ENCODE peak calls at places on chromosomes 11 and 22, in four cellular contexts. One of them, this sample, is unnamed.

GRCh38 chr11:102099755-102100154 is 10.5 kb upstream of the YAP1 start:
- DNase-seq in mucosa of descending colon: no peak
- DNase-seq in GM06990: no peak
- DNase-seq in body of pancreas: no peak
- DNase-seq in this sample: no peak

GRCh38 chr11:36719708-36720107 is 121.7 kb upstream of the RAG2 start:
- DNase-seq in mucosa of descending colon: no peak
- DNase-seq in GM06990: no peak
- DNase-seq in body of pancreas: no peak
- DNase-seq in this sample: no peak

GRCh38 chr22:43476751-43477150 is 64.9 kb downstream of the MPPED1 start:
- DNase-seq in mucosa of descending colon: no peak
- DNase-seq in GM06990: no peak
- DNase-seq in body of pancreas: no peak
- DNase-seq in this sample: no peak

GRCh38 chr22:24414984-24415945 is 12.1 kb upstream of the ADORA2A start:
- DNase-seq in mucosa of descending colon: no peak
- DNase-seq in GM06990: no peak
- DNase-seq in body of pancreas: no peak
- DNase-seq in this sample: no peak

GRCh38 chr22:49011769-49012598 is 815.7 kb downstream of the BRD1 start:
- DNase-seq in mucosa of descending colon: peak; percentile 27
- DNase-seq in GM06990: no peak
- DNase-seq in body of pancreas: no peak
- DNase-seq in this sample: no peak

GRCh38 chr22:47865626-47866025 is 1103.2 kb downstream of the TBC1D22A start:
- DNase-seq in mucosa of descending colon: no peak
- DNase-seq in GM06990: no peak
- DNase-seq in body of pancreas: no peak
- DNase-seq in this sample: no peak

GRCh38 chr11:86735462-86736302 is 63.3 kb upstream of the ME3 start:
- DNase-seq in mucosa of descending colon: no peak
- DNase-seq in GM06990: no peak
- DNase-seq in body of pancreas: no peak
- DNase-seq in this sample: no peak

GRCh38 chr11:105109855-105110750 is 29.5 kb downstream of the CARD18 start:
- DNase-seq in mucosa of descending colon: no peak
- DNase-seq in GM06990: no peak
- DNase-seq in body of pancreas: no peak
- DNase-seq in this sample: no peak

GRCh38 chr22:17920145-17920605 is 104.2 kb downstream of the MICAL3 start:
- DNase-seq in mucosa of descending colon: peak; percentile 80
- DNase-seq in GM06990: no peak
- DNase-seq in body of pancreas: peak; percentile 45
- DNase-seq in this sample: no peak

GRCh38 chr11:10268746-10269487 is 25.1 kb downstream of the SBF2 start:
- DNase-seq in mucosa of descending colon: no peak
- DNase-seq in GM06990: no peak
- DNase-seq in body of pancreas: no peak
- DNase-seq in this sample: no peak

GRCh38 chr11:109619498-109619897 is 197.5 kb downstream of the C11orf87 start:
- DNase-seq in mucosa of descending colon: no peak
- DNase-seq in GM06990: no peak
- DNase-seq in body of pancreas: no peak
- DNase-seq in this sample: no peak

GRCh38 chr22:49749227-49749626 is 78.4 kb downstream of the BRD1 start:
- DNase-seq in mucosa of descending colon: peak; percentile 24
- DNase-seq in GM06990: no peak
- DNase-seq in body of pancreas: no peak
- DNase-seq in this sample: no peak

GRCh38 chr11:9662273-9662672 is 1.6 kb upstream of the SWAP70 start:
- DNase-seq in mucosa of descending colon: no peak
- DNase-seq in GM06990: no peak
- DNase-seq in body of pancreas: no peak
- DNase-seq in this sample: peak; percentile 40

GRCh38 chr22:44108806-44109385 is 71.8 kb upstream of the PARVG start:
- DNase-seq in mucosa of descending colon: no peak
- DNase-seq in GM06990: no peak
- DNase-seq in body of pancreas: no peak
- DNase-seq in this sample: no peak

GRCh38 chr11:126474888-126475626 is 119.6 kb downstream of the ST3GAL4 start:
- DNase-seq in mucosa of descending colon: peak; percentile 32
- DNase-seq in GM06990: no peak
- DNase-seq in body of pancreas: no peak
- DNase-seq in this sample: no peak

GRCh38 chr22:36955691-36956090 is 42.3 kb downstream of the CSF2RB start:
- DNase-seq in mucosa of descending colon: no peak
- DNase-seq in GM06990: no peak
- DNase-seq in body of pancreas: no peak
- DNase-seq in this sample: no peak

GRCh38 chr22:27709919-27710452 is 91.6 kb downstream of the MN1 start:
- DNase-seq in mucosa of descending colon: no peak
- DNase-seq in GM06990: no peak
- DNase-seq in body of pancreas: no peak
- DNase-seq in this sample: no peak

GRCh38 chr11:592501-592900 is 16.2 kb downstream of the PHRF1 start:
- DNase-seq in mucosa of descending colon: no peak
- DNase-seq in GM06990: no peak
- DNase-seq in body of pancreas: no peak
- DNase-seq in this sample: no peak

GRCh38 chr11:102705626-102706025 is at the start of gene MMP27:
- DNase-seq in mucosa of descending colon: no peak
- DNase-seq in GM06990: no peak
- DNase-seq in body of pancreas: no peak
- DNase-seq in this sample: no peak

GRCh38 chr11:112355726-112356125 is 95.1 kb upstream of the PLET1 start:
- DNase-seq in mucosa of descending colon: no peak
- DNase-seq in GM06990: no peak
- DNase-seq in body of pancreas: no peak
- DNase-seq in this sample: no peak

GRCh38 chr11:61281581-61282250 is 13.4 kb downstream of the VWCE start:
- DNase-seq in mucosa of descending colon: peak; percentile 77
- DNase-seq in GM06990: peak; percentile 56
- DNase-seq in body of pancreas: peak; percentile 61
- DNase-seq in this sample: peak; percentile 52

GRCh38 chr11:69151811-69152210 is 3.9 kb upstream of the SMIM38 start:
- DNase-seq in mucosa of descending colon: no peak
- DNase-seq in GM06990: no peak
- DNase-seq in body of pancreas: no peak
- DNase-seq in this sample: no peak

GRCh38 chr11:86746509-86746908 is 53.8 kb upstream of the PRSS23 start:
- DNase-seq in mucosa of descending colon: no peak
- DNase-seq in GM06990: no peak
- DNase-seq in body of pancreas: no peak
- DNase-seq in this sample: no peak

GRCh38 chr11:45900916-45901617 is 6.0 kb downstream of the FREY1 start:
- DNase-seq in mucosa of descending colon: peak; percentile 45
- DNase-seq in GM06990: no peak
- DNase-seq in body of pancreas: peak; percentile 64
- DNase-seq in this sample: no peak

GRCh38 chr11:67286621-67287333 is 2.3 kb upstream of the ANKRD13D start:
- DNase-seq in mucosa of descending colon: peak; percentile 68
- DNase-seq in GM06990: no peak
- DNase-seq in body of pancreas: no peak
- DNase-seq in this sample: no peak

GRCh38 chr22:29157759-29158535 is 47.7 kb upstream of the EMID1 start:
- DNase-seq in mucosa of descending colon: no peak
- DNase-seq in GM06990: no peak
- DNase-seq in body of pancreas: no peak
- DNase-seq in this sample: no peak

GRCh38 chr22:29158546-29158945 is 47.1 kb upstream of the EMID1 start:
- DNase-seq in mucosa of descending colon: no peak
- DNase-seq in GM06990: no peak
- DNase-seq in body of pancreas: no peak
- DNase-seq in this sample: no peak

GRCh38 chr22:29154364-29155048 is 51.2 kb upstream of the EMID1 start:
- DNase-seq in mucosa of descending colon: peak; percentile 79
- DNase-seq in GM06990: peak; percentile 73
- DNase-seq in body of pancreas: peak; percentile 74
- DNase-seq in this sample: peak; percentile 84

GRCh38 chr22:29155966-29156365 is 49.7 kb upstream of the EMID1 start:
- DNase-seq in mucosa of descending colon: no peak
- DNase-seq in GM06990: no peak
- DNase-seq in body of pancreas: no peak
- DNase-seq in this sample: no peak

GRCh38 chr22:29156507-29156906 is 49.2 kb upstream of the EMID1 start:
- DNase-seq in mucosa of descending colon: no peak
- DNase-seq in GM06990: no peak
- DNase-seq in body of pancreas: no peak
- DNase-seq in this sample: no peak
- TF ChIP-seq CTCF in mucosa of descending colon: no peak
- TF ChIP-seq CTCF in GM06990: peak; percentile 47
- TF ChIP-seq CTCF in body of pancreas: no peak
- TF ChIP-seq CTCF in this sample: peak; percentile 55

GRCh38 chr22:45991108-45991507 is 14.1 kb upstream of the WNT7B start:
- DNase-seq in mucosa of descending colon: no peak
- DNase-seq in GM06990: no peak
- DNase-seq in body of pancreas: no peak
- DNase-seq in this sample: no peak

GRCh38 chr22:45984316-45984916 is 7.5 kb upstream of the WNT7B start:
- DNase-seq in mucosa of descending colon: no peak
- DNase-seq in GM06990: no peak
- DNase-seq in body of pancreas: no peak
- DNase-seq in this sample: no peak

GRCh38 chr22:45983797-45984196 is 6.8 kb upstream of the WNT7B start:
- DNase-seq in mucosa of descending colon: no peak
- DNase-seq in GM06990: no peak
- DNase-seq in body of pancreas: no peak
- DNase-seq in this sample: no peak

GRCh38 chr22:45992737-45993136 is 15.8 kb upstream of the WNT7B start:
- DNase-seq in mucosa of descending colon: no peak
- DNase-seq in GM06990: no peak
- DNase-seq in body of pancreas: no peak
- DNase-seq in this sample: no peak

GRCh38 chr22:45987462-45987861 is 10.5 kb upstream of the WNT7B start:
- DNase-seq in mucosa of descending colon: no peak
- DNase-seq in GM06990: no peak
- DNase-seq in body of pancreas: no peak
- DNase-seq in this sample: no peak
- TF ChIP-seq CTCF in mucosa of descending colon: no peak
- TF ChIP-seq CTCF in GM06990: no peak
- TF ChIP-seq CTCF in body of pancreas: no peak
- TF ChIP-seq CTCF in this sample: no peak

GRCh38 chr11:72589802-72590761 is 84.1 kb downstream of the PDE2A start:
- DNase-seq in mucosa of descending colon: peak; percentile 56
- DNase-seq in GM06990: peak; percentile 21
- DNase-seq in body of pancreas: peak; percentile 74
- DNase-seq in this sample: peak; percentile 64
- TF ChIP-seq CTCF in mucosa of descending colon: no peak
- TF ChIP-seq CTCF in GM06990: peak; percentile 72
- TF ChIP-seq CTCF in body of pancreas: peak; percentile 48
- TF ChIP-seq CTCF in this sample: peak; percentile 67

GRCh38 chr11:135023499-135023898 is 611.5 kb upstream of the B3GAT1 start:
- DNase-seq in mucosa of descending colon: no peak
- DNase-seq in GM06990: no peak
- DNase-seq in body of pancreas: no peak
- DNase-seq in this sample: no peak
- TF ChIP-seq CTCF in mucosa of descending colon: no peak
- TF ChIP-seq CTCF in GM06990: no peak
- TF ChIP-seq CTCF in body of pancreas: no peak
- TF ChIP-seq CTCF in this sample: no peak

GRCh38 chr11:14789879-14790484 is 102.0 kb downstream of the CYP2R1 start:
- DNase-seq in mucosa of descending colon: no peak
- DNase-seq in GM06990: no peak
- DNase-seq in body of pancreas: no peak
- DNase-seq in this sample: no peak
- TF ChIP-seq CTCF in mucosa of descending colon: no peak
- TF ChIP-seq CTCF in GM06990: peak; percentile 35
- TF ChIP-seq CTCF in body of pancreas: peak; percentile 30
- TF ChIP-seq CTCF in this sample: peak; percentile 38

GRCh38 chr11:1628506-1629325 is 859 bp upstream of the KRTAP5-5 start:
- DNase-seq in mucosa of descending colon: no peak
- DNase-seq in GM06990: no peak
- DNase-seq in body of pancreas: peak; percentile 68
- DNase-seq in this sample: peak; percentile 87
- TF ChIP-seq CTCF in mucosa of descending colon: peak; percentile 91
- TF ChIP-seq CTCF in GM06990: peak; percentile 96
- TF ChIP-seq CTCF in body of pancreas: peak; percentile 88
- TF ChIP-seq CTCF in this sample: peak; percentile 89

GRCh38 chr11:19813158-19813879 is 100.7 kb downstream of the NAV2 start:
- DNase-seq in mucosa of descending colon: no peak
- DNase-seq in GM06990: no peak
- DNase-seq in body of pancreas: no peak
- DNase-seq in this sample: no peak

GRCh38 chr11:19816040-19816439 is 103.4 kb downstream of the NAV2 start:
- DNase-seq in mucosa of descending colon: no peak
- DNase-seq in GM06990: no peak
- DNase-seq in body of pancreas: peak; percentile 55
- DNase-seq in this sample: no peak

GRCh38 chr11:19812710-19813109 is 100.1 kb downstream of the NAV2 start:
- DNase-seq in mucosa of descending colon: no peak
- DNase-seq in GM06990: no peak
- DNase-seq in body of pancreas: no peak
- DNase-seq in this sample: no peak

GRCh38 chr11:19812096-19812495 is 99.5 kb downstream of the NAV2 start:
- DNase-seq in mucosa of descending colon: no peak
- DNase-seq in GM06990: no peak
- DNase-seq in body of pancreas: no peak
- DNase-seq in this sample: no peak

DNA sequence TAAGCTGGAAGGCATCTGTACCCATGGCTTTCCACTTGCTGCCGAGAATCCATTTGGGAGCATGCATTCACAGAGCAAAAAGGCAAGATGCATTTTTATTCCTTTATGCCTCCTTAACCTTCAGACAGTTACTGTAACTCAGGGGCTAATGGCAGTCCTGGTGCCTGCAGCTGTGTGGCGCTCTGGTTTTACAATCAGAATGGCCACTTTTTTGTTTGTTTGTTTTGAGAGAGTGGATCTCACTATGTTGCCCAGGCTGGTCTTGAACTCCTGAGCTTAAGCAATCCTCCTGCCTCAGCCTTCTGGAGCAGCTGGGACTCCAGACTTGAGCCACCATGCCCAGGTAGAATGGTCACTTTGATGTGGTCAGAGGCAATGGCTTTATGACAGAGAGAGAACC is 101.8 kb downstream of the NAV2 start:
- DNase-seq in mucosa of descending colon: no peak
- DNase-seq in GM06990: no peak
- DNase-seq in body of pancreas: no peak
- DNase-seq in this sample: no peak
- TF ChIP-seq CTCF in mucosa of descending colon: no peak
- TF ChIP-seq CTCF in GM06990: no peak
- TF ChIP-seq CTCF in body of pancreas: no peak
- TF ChIP-seq CTCF in this sample: peak; percentile 19

GRCh38 chr11:31160504-31161422 is 208.8 kb downstream of the DCDC1 start:
- DNase-seq in mucosa of descending colon: no peak
- DNase-seq in GM06990: no peak
- DNase-seq in body of pancreas: no peak
- DNase-seq in this sample: no peak
- TF ChIP-seq CTCF in mucosa of descending colon: no peak
- TF ChIP-seq CTCF in GM06990: peak; percentile 31
- TF ChIP-seq CTCF in body of pancreas: peak; percentile 16
- TF ChIP-seq CTCF in this sample: peak; percentile 25

GRCh38 chr11:66237867-66238266 is 30.6 kb upstream of the RAB1B start:
- DNase-seq in mucosa of descending colon: no peak
- DNase-seq in GM06990: no peak
- DNase-seq in body of pancreas: no peak
- DNase-seq in this sample: no peak
- TF ChIP-seq CTCF in mucosa of descending colon: no peak
- TF ChIP-seq CTCF in GM06990: no peak
- TF ChIP-seq CTCF in body of pancreas: no peak
- TF ChIP-seq CTCF in this sample: no peak